ENCODE peak calls at places on chromosomes 12 and 14, in ten cellular contexts. S, Z, D, V, W, T, F, Y, O and U are unnamed samples. For H3K9me3, the result is how much of the 10 kb centered on the place peaks cover.

GRCh38 chr12:106590601-106591000 is 7.8 kb downstream of the RFX4 start:
- DNase-seq in S (no peak), Z (no peak), D (no peak), V (no peak), W (no peak), T (no peak), F (no peak), Y (no peak), O (no peak), U (no peak)

GRCh38 chr12:121089031-121089812 is 43.5 kb upstream of the P2RX7 start:
- DNase-seq in S (no peak), Z (no peak), D (no peak), V (no peak), W (no peak), T (no peak), F (no peak), Y (no peak), O (no peak), U (no peak)

GRCh38 chr12:132204064-132204821 is 60.0 kb downstream of the NOC4L start:
- DNase-seq in S (no peak), Z (no peak), D (no peak), V (no peak), W (no peak), T (peak), F (no peak), Y (no peak), O (no peak), U (no peak)

GRCh38 chr14:77131871-77132486 is 9.6 kb downstream of the ZDHHC22 start:
- DNase-seq in S (no peak), Z (no peak), D (no peak), V (no peak), W (no peak), T (no peak), F (no peak), Y (no peak), O (no peak), U (no peak)

GRCh38 chr14:80136358-80136757 is 74.9 kb downstream of the DIO2 start:
- DNase-seq in S (peak), Z (peak), D (no peak), V (no peak), W (no peak), T (no peak), F (peak), Y (no peak), O (no peak), U (peak)

GRCh38 chr12:64650762-64651161 is 40.5 kb downstream of the RASSF3 start:
- DNase-seq in S (peak), Z (no peak), D (peak), V (no peak), W (no peak), T (no peak), F (peak), Y (peak), O (no peak), U (no peak)

GRCh38 chr14:50082784-50083466 is 33.4 kb downstream of the VCPKMT start:
- DNase-seq in S (no peak), Z (no peak), D (no peak), V (no peak), W (peak), T (peak), F (no peak), Y (no peak), O (no peak), U (no peak)

GRCh38 chr14:68084256-68084655 is 264.7 kb downstream of the RAD51B start:
- DNase-seq in S (no peak), Z (no peak), D (no peak), V (no peak), W (peak), T (no peak), F (peak), Y (no peak), O (no peak), U (no peak)

GRCh38 chr12:27705263-27705662 is 5.4 kb upstream of the MRPS35 start:
- DNase-seq in S (peak), Z (no peak), D (no peak), V (no peak), W (no peak), T (no peak), F (no peak), Y (no peak), O (no peak), U (no peak)

GRCh38 chr12:116319851-116320621 is 42.5 kb upstream of the MED13L start:
- DNase-seq in S (peak), Z (no peak), D (no peak), V (peak), W (peak), T (peak), F (peak), Y (peak), O (peak), U (no peak)

GRCh38 chr14:78448483-78449094 is 278.4 kb downstream of the NRXN3 start:
- DNase-seq in S (peak), Z (peak), D (peak), V (no peak), W (peak), T (no peak), F (peak), Y (peak), O (no peak), U (peak)

GRCh38 chr12:59055204-59055839 is 135.0 kb upstream of the LRIG3 start:
- DNase-seq in S (peak), Z (no peak), D (peak), V (no peak), W (peak), T (no peak), F (peak), Y (no peak), O (no peak), U (peak)

GRCh38 chr12:101671839-101672238 is 25.6 kb upstream of the CHPT1 start:
- DNase-seq in S (no peak), Z (no peak), D (no peak), V (no peak), W (no peak), T (no peak), F (no peak), Y (no peak), O (no peak), U (no peak)

GRCh38 chr12:21710944-21711343 is 53.3 kb upstream of the LDHB start:
- DNase-seq in S (no peak), Z (no peak), D (no peak), V (no peak), W (no peak), T (no peak), F (peak), Y (no peak), O (no peak), U (no peak)

GRCh38 chr12:76713130-76713529 is 50.8 kb upstream of the ZDHHC17 start:
- DNase-seq in S (no peak), Z (no peak), D (no peak), V (no peak), W (no peak), T (no peak), F (no peak), Y (no peak), O (no peak), U (no peak)

GRCh38 chr14:94174622-94175402 is 690 bp downstream of the PPP4R4 start:
- DNase-seq in S (no peak), Z (peak), D (no peak), V (no peak), W (no peak), T (no peak), F (no peak), Y (no peak), O (peak), U (no peak)

GRCh38 chr12:121628037-121628436 is 1.7 kb downstream of the ORAI1 start:
- DNase-seq in S (peak), Z (no peak), D (no peak), V (no peak), W (no peak), T (no peak), F (peak), Y (no peak), O (no peak), U (no peak)

GRCh38 chr12:1934831-1935230 is 16.4 kb upstream of the CACNA2D4 start:
- DNase-seq in S (no peak), Z (no peak), D (no peak), V (no peak), W (no peak), T (no peak), F (no peak), Y (peak), O (no peak), U (no peak)

GRCh38 chr14:34059925-34060746 is 109.3 kb upstream of the EGLN3 start:
- DNase-seq in S (peak), Z (peak), D (peak), V (peak), W (peak), T (peak), F (peak), Y (peak), O (peak), U (peak)

GRCh38 chr12:112762753-112763152 is 28.8 kb upstream of the RPH3A start:
- DNase-seq in S (no peak), Z (no peak), D (no peak), V (no peak), W (no peak), T (no peak), F (no peak), Y (no peak), O (no peak), U (no peak)

GRCh38 chr14:94390372-94391086 is 2.1 kb upstream of the SERPINA1 start:
- DNase-seq in S (no peak), Z (no peak), D (no peak), V (peak), W (no peak), T (peak), F (peak), Y (peak), O (peak), U (no peak)

GRCh38 chr14:65299837-65300236 is 112.7 kb upstream of the FUT8 start:
- DNase-seq in S (no peak), Z (no peak), D (no peak), V (no peak), W (no peak), T (no peak), F (no peak), Y (no peak), O (no peak), U (no peak)

GRCh38 chr12:110811972-110812371 is 34.8 kb upstream of the CCDC63 start:
- DNase-seq in S (no peak), Z (no peak), D (no peak), V (no peak), W (no peak), T (no peak), F (no peak), Y (no peak), O (no peak), U (no peak)

GRCh38 chr12:96108321-96108720 is 72.9 kb upstream of the LTA4H start:
- DNase-seq in S (no peak), Z (no peak), D (no peak), V (peak), W (no peak), T (peak), F (no peak), Y (no peak), O (peak), U (peak)

GRCh38 chr14:52473557-52473956 is 78.7 kb downstream of the TXNDC16 start:
- DNase-seq in S (peak), Z (no peak), D (no peak), V (no peak), W (peak), T (no peak), F (peak), Y (no peak), O (no peak), U (no peak)

GRCh38 chr12:79329933-79330332 is 360.8 kb downstream of the PAWR start:
- DNase-seq in S (no peak), Z (no peak), D (no peak), V (no peak), W (no peak), T (no peak), F (peak), Y (no peak), O (no peak), U (no peak)

GRCh38 chr12:70561550-70561949 is 75.7 kb downstream of the PTPRB start:
- DNase-seq in S (no peak), Z (no peak), D (no peak), V (no peak), W (no peak), T (no peak), F (no peak), Y (no peak), O (no peak), U (no peak)

GRCh38 chr14:52029881-52030280 is 39.0 kb downstream of the NID2 start:
- DNase-seq in S (no peak), Z (no peak), D (no peak), V (no peak), W (no peak), T (no peak), F (no peak), Y (no peak), O (no peak), U (no peak)

GRCh38 chr12:93080994-93081809 is 152.1 kb upstream of the EEA1 start:
- DNase-seq in S (no peak), Z (no peak), D (no peak), V (no peak), W (peak), T (no peak), F (peak), Y (peak), O (no peak), U (peak)

GRCh38 chr14:39055786-39056474 is 47.1 kb downstream of the SEC23A start:
- DNase-seq in S (no peak), Z (no peak), D (no peak), V (no peak), W (peak), T (no peak), F (no peak), Y (no peak), O (no peak), U (no peak)
- H3K9me3 ChIP-seq in S (under half), Z (under half), D (under half), V (under half), W (under half), T (under half), F (under half), Y (under half), O (under half), U (under half)

GRCh38 chr12:56230449-56231183 is 765 bp downstream of the SLC39A5 start:
- DNase-seq in S (peak), Z (no peak), D (no peak), V (no peak), W (no peak), T (no peak), F (no peak), Y (no peak), O (no peak), U (no peak)
- H3K4me3 ChIP-seq in S (no peak), Z (no peak), D (no peak), V (no peak), W (no peak), T (no peak), F (no peak), Y (no peak), O (no peak), U (no peak)

GRCh38 chr12:73067616-73068015 is 795.4 kb downstream of the TRHDE start:
- DNase-seq in S (no peak), Z (no peak), D (no peak), V (no peak), W (no peak), T (no peak), F (no peak), Y (no peak), O (no peak), U (no peak)

GRCh38 chr12:73076760-73077159 is 804.6 kb downstream of the TRHDE start:
- DNase-seq in S (no peak), Z (no peak), D (no peak), V (no peak), W (no peak), T (no peak), F (no peak), Y (no peak), O (no peak), U (no peak)

GRCh38 chr12:73072214-73072613 is 800.0 kb downstream of the TRHDE start:
- DNase-seq in S (no peak), Z (no peak), D (no peak), V (no peak), W (no peak), T (no peak), F (no peak), Y (no peak), O (no peak), U (no peak)
- H3K9me3 ChIP-seq in S (under half), Z (under half), D (under half), V (under half), W (under half), T (under half), F (under half), Y (under half), O (under half), U (under half)

GRCh38 chr12:6361834-6362233 is 13.5 kb downstream of the SCNN1A start:
- DNase-seq in S (no peak), Z (no peak), D (peak), V (peak), W (peak), T (peak), F (peak), Y (no peak), O (peak), U (peak)

GRCh38 chr12:6363010-6363329 is 12.4 kb downstream of the SCNN1A start:
- DNase-seq in S (no peak), Z (no peak), D (no peak), V (peak), W (no peak), T (no peak), F (no peak), Y (no peak), O (no peak), U (no peak)

GRCh38 chr12:6363330-6364036 is 11.9 kb downstream of the SCNN1A start:
- DNase-seq in S (peak), Z (no peak), D (peak), V (peak), W (peak), T (peak), F (peak), Y (no peak), O (peak), U (peak)

GRCh38 chr12:6362383-6362782 is 13.0 kb downstream of the SCNN1A start:
- DNase-seq in S (no peak), Z (no peak), D (no peak), V (no peak), W (no peak), T (peak), F (peak), Y (no peak), O (no peak), U (no peak)

DNA sequence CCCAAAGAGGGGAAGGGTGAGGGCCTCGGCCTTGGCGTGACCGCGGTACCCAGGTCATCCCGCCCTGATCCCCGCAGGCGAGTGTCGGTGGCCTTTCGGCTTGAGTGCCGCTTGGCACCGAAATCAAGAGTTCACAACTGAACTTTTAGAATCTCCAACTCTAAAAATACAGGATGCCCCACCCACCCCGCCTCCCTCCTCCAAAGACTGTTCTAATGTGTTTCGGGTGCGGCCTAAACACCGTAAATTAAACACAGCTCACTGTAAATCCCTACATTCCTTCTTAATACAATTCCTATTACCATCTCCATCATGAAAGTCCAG is 11.4 kb downstream of the SCNN1A start:
- DNase-seq in S (no peak), Z (no peak), D (no peak), V (no peak), W (no peak), T (no peak), F (peak), Y (no peak), O (no peak), U (peak)
- H3K4me3 ChIP-seq in S (peak), Z (no peak), D (peak), V (peak), W (no peak), T (no peak), F (peak), Y (no peak), O (peak), U (peak)